ENCODE peak calls at places on chromosome 17, in five cellular contexts. C is fibroblast of the aortic adventitia, O is midbrain, M is KBM-7, K is posterior vena cava. Z is an unnamed sample.

GRCh38 chr17:79977711-79978544 is 57.7 kb downstream of the TBC1D16 start:
- DNase-seq in K (peak; percentile 83), M (no peak), C (no peak), O (peak; percentile 45), Z (no peak)

GRCh38 chr17:73323622-73324455 is 12.0 kb upstream of the CDC42EP4 start:
- DNase-seq in C (no peak), K (no peak), M (no peak), O (no peak), Z (no peak)

GRCh38 chr17:57035971-57036481 is 49.0 kb upstream of the AKAP1 start:
- DNase-seq in M (no peak), O (no peak), K (no peak), C (no peak), Z (peak; percentile 64)

GRCh38 chr17:8670486-8670885 is 40.0 kb upstream of the MYH10 start:
- DNase-seq in M (no peak), K (no peak), C (peak; percentile 32), O (no peak), Z (no peak)

GRCh38 chr17:50148226-50149098 is 2.0 kb downstream of the PPP1R9B start:
- DNase-seq in C (peak; percentile 36), O (peak; percentile 42), K (peak; percentile 86), M (peak; percentile 89), Z (peak; percentile 57)

GRCh38 chr17:40910441-40910841 is 25.4 kb upstream of the KRT20 start:
- DNase-seq in K (no peak), M (no peak), O (no peak), C (peak; percentile 77), Z (no peak)

GRCh38 chr17:9274119-9274445 is 252.8 kb downstream of the NTN1 start:
- DNase-seq in M (no peak), K (no peak), C (no peak), O (no peak), Z (no peak)

GRCh38 chr17:40331743-40332641 is 23.0 kb downstream of the RARA start:
- DNase-seq in M (no peak), C (peak; percentile 93), K (peak; percentile 95), O (peak; percentile 83), Z (no peak)

GRCh38 chr17:3512512-3513171 is 36.8 kb downstream of the ASPA start:
- DNase-seq in K (peak; percentile 88), M (no peak), C (peak; percentile 81), O (peak; percentile 94), Z (no peak)

GRCh38 chr17:38735161-38735997 is 5.2 kb downstream of the CISD3 start:
- DNase-seq in O (peak; percentile 54), M (peak; percentile 57), C (peak; percentile 33), K (peak; percentile 92), Z (no peak)

GRCh38 chr17:21676281-21677111 is 15.8 kb upstream of the KCNJ18 start:
- DNase-seq in M (no peak), C (no peak), K (peak; percentile 85), O (no peak), Z (no peak)

GRCh38 chr17:80252871-80253270 is 7.8 kb upstream of the RNF213 start:
- DNase-seq in O (no peak), K (no peak), M (peak; percentile 67), C (no peak), Z (peak; percentile 64)

GRCh38 chr17:10757658-10758057 is 27.8 kb upstream of the TMEM220 start:
- DNase-seq in M (no peak), K (no peak), O (no peak), C (no peak), Z (no peak)

GRCh38 chr17:39196191-39196819 is 1.2 kb downstream of the CACNB1 start:
- DNase-seq in O (no peak), K (no peak), M (no peak), C (no peak), Z (no peak)

GRCh38 chr17:49482144-49482817 is 12.8 kb upstream of the NGFR start:
- DNase-seq in O (no peak), M (peak; percentile 35), C (no peak), K (no peak), Z (no peak)

GRCh38 chr17:62892870-62893338 is 73.1 kb upstream of the TANC2 start:
- DNase-seq in O (peak; percentile 38), M (peak; percentile 85), K (no peak), C (peak; percentile 69), Z (no peak)

GRCh38 chr17:69534235-69534621 is 119.7 kb downstream of the MAP2K6 start:
- DNase-seq in O (no peak), M (no peak), C (no peak), K (no peak), Z (no peak)

GRCh38 chr17:40956401-40957254 is 10.1 kb downstream of the KRT39 start:
- DNase-seq in K (no peak), C (peak; percentile 83), M (no peak), O (no peak), Z (no peak)

GRCh38 chr17:38572665-38573365 is 32.9 kb downstream of the SRCIN1 start:
- DNase-seq in C (no peak), O (peak; percentile 64), M (peak; percentile 23), K (no peak), Z (peak; percentile 30)

GRCh38 chr17:31171711-31172110 is 76.9 kb downstream of the NF1 start:
- DNase-seq in O (no peak), K (no peak), M (no peak), C (no peak), Z (no peak)

GRCh38 chr17:67151717-67152116 is 93.3 kb downstream of the HELZ start:
- DNase-seq in O (no peak), C (peak; percentile 34), K (no peak), M (no peak), Z (no peak)

GRCh38 chr17:17153071-17153470 is 53.1 kb downstream of the PLD6 start:
- DNase-seq in C (no peak), M (no peak), K (no peak), O (no peak), Z (no peak)

GRCh38 chr17:63714550-63715277 is 14.8 kb upstream of the LIMD2 start:
- DNase-seq in O (no peak), C (no peak), M (no peak), K (no peak), Z (no peak)

GRCh38 chr17:75010683-75011406 is 1.6 kb upstream of the MRPL58 start:
- DNase-seq in M (peak; percentile 65), C (peak; percentile 36), K (no peak), O (no peak), Z (peak; percentile 99)

Z was measured in NCI-H524.